ENCODE peak calls at places on chromosome 12, in seven cellular contexts. F, W, M, A, P, D and J are unnamed samples. For H3K4me1, the result is how much of the 10 kb centered on the place peaks cover.

GRCh38 chr12:32595251-32595650 is 83.8 kb upstream of the DNM1L start:
- DNase-seq in D (no peak), F (peak), A (no peak), M (no peak), P (no peak), W (no peak), J (no peak)

GRCh38 chr12:60194682-60195081 is 598.9 kb downstream of the SLC16A7 start:
- DNase-seq in F (no peak), D (no peak), W (no peak), P (no peak), A (no peak), M (no peak), J (no peak)

GRCh38 chr12:80269953-80270552 is 170.7 kb downstream of the OTOGL start:
- DNase-seq in D (no peak), M (no peak), A (peak), F (peak), W (peak), P (peak), J (peak)

GRCh38 chr12:113162102-113163029 is 12.8 kb downstream of the CFAP73 start:
- DNase-seq in D (no peak), A (no peak), F (no peak), P (no peak), W (no peak), M (no peak), J (no peak)

GRCh38 chr12:102821149-102821548 is 95.9 kb downstream of the PAH start:
- DNase-seq in M (no peak), W (no peak), P (no peak), F (no peak), A (no peak), D (no peak), J (no peak)

GRCh38 chr12:49588761-49589516 is 16.5 kb downstream of the FAM186B start:
- DNase-seq in A (no peak), D (no peak), M (no peak), W (no peak), P (no peak), F (no peak), J (no peak)

GRCh38 chr12:95629392-95629791 is 78.1 kb upstream of the USP44 start:
- DNase-seq in A (no peak), F (no peak), D (no peak), W (no peak), M (no peak), P (no peak), J (no peak)

GRCh38 chr12:90854136-90854689 is 100.8 kb downstream of the CCER1 start:
- DNase-seq in D (no peak), F (peak), A (peak), M (no peak), W (peak), P (peak), J (peak)

GRCh38 chr12:67545298-67545697 is 103.2 kb upstream of the DYRK2 start:
- DNase-seq in P (no peak), A (no peak), D (no peak), W (no peak), F (no peak), M (no peak), J (no peak)

GRCh38 chr12:117141097-117141898 is 42.1 kb upstream of the TESC start:
- DNase-seq in M (no peak), D (no peak), A (no peak), P (no peak), W (no peak), F (no peak), J (no peak)

GRCh38 chr12:68303850-68304249 is 28.3 kb downstream of the MDM1 start:
- DNase-seq in W (no peak), A (no peak), D (no peak), P (no peak), F (no peak), M (no peak), J (no peak)

GRCh38 chr12:48927261-48927660 is 2.0 kb upstream of the FKBP11 start:
- DNase-seq in P (no peak), D (no peak), A (no peak), M (no peak), W (no peak), F (no peak), J (no peak)

GRCh38 chr12:94228488-94228907 is 80.1 kb downstream of the PLXNC1 start:
- DNase-seq in D (no peak), A (no peak), M (no peak), W (no peak), F (no peak), P (no peak), J (no peak)

GRCh38 chr12:1498199-1498740 is 96.1 kb downstream of the FBXL14 start:
- DNase-seq in P (no peak), M (no peak), W (no peak), F (no peak), A (no peak), D (no peak), J (no peak)

GRCh38 chr12:101759396-101760047 is 20.3 kb upstream of the SYCP3 start:
- DNase-seq in M (peak), W (peak), F (peak), P (peak), D (no peak), A (no peak), J (no peak)

GRCh38 chr12:127396720-127397119 is 870.2 kb upstream of the TMEM132C start:
- DNase-seq in F (no peak), D (no peak), P (no peak), M (no peak), A (no peak), W (no peak), J (no peak)

GRCh38 chr12:86249856-86250255 is 6.3 kb downstream of the MGAT4C start:
- DNase-seq in P (no peak), A (no peak), M (no peak), F (no peak), D (no peak), W (no peak), J (no peak)

GRCh38 chr12:49293056-49293956 is 1.6 kb upstream of the PRPH start:
- DNase-seq in F (no peak), M (no peak), W (no peak), A (peak), D (peak), P (no peak), J (no peak)

GRCh38 chr12:47741340-47741703 is 16.0 kb upstream of the ENDOU start:
- DNase-seq in F (peak), M (peak), P (no peak), W (peak), A (peak), D (no peak), J (peak)

DNA sequence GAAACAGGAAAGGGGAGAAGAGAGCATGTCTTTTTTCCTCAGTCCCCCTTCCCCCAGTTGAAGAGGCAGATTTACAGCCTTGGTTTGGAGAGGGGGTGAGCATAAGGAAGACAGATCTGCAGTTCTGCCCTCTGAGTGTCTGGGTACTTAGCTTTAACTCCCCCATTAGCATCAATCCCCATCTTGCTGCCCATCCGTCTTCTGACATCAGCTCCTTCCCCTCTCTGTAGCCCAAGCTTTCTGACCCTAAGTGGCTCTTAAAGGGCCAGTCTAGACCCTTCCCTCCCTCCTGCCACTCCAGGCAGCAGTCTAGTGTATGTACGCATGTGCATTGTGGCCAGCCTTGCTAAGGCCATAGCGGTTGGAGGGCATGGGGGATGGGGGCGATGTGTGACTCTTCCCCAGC is 7.3 kb downstream of the GPR84 start:
- DNase-seq in A (no peak), W (no peak), M (no peak), P (no peak), F (no peak), D (no peak), J (no peak)
- H3K4me3 ChIP-seq in A (no peak), W (no peak), M (no peak), P (no peak), F (no peak), D (no peak), J (no peak)

DNA sequence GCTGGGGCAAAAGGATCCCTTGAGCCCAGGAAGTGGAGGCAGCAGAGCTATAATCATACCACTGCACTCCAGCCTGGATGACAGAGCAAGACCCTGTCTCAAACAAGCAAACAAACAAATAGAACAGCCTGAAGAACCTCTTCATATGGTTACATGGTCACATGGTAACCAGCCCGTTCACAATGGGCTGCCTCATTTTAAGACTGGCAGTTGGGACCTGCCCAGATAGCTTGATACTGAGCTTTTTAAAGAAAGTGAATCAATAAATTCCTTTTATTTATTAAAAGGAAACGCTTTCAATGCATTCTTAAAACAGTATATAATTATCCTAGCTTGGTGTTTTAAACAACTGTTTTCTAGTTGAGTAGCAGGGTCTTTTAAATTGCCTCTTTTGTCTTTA is 10.5 kb downstream of the MLXIP start:
- DNase-seq in F (no peak), M (no peak), A (no peak), D (no peak), P (no peak), W (no peak), J (no peak)
- H3K4me1 ChIP-seq in F (under half), M (half or more), A (under half), D (half or more), P (half or more), W (under half), J (under half)

GRCh38 chr12:116067892-116068291 is 209.6 kb downstream of the MED13L start:
- DNase-seq in A (no peak), W (no peak), D (no peak), M (no peak), F (no peak), P (no peak), J (no peak)
- H3K4me3 ChIP-seq in A (no peak), W (no peak), D (no peak), M (no peak), F (no peak), P (no peak), J (no peak)

GRCh38 chr12:53603804-53604203 is 22.4 kb downstream of the ATF7 start:
- DNase-seq in F (no peak), P (no peak), D (no peak), A (no peak), M (no peak), W (no peak), J (no peak)
- H3K4me1 ChIP-seq in F (under half), P (under half), D (under half), A (under half), M (under half), W (under half), J (under half)

GRCh38 chr12:123063535-123063934 is 83.1 kb downstream of the ARL6IP4 start:
- DNase-seq in A (no peak), D (no peak), P (peak), W (peak), F (peak), M (no peak), J (peak)
- H3K4me3 ChIP-seq in A (no peak), D (no peak), P (no peak), W (no peak), F (no peak), M (no peak), J (no peak)

GRCh38 chr12:52848661-52849255 is at the start of gene KRT78:
- DNase-seq in P (no peak), F (no peak), M (no peak), A (no peak), W (no peak), D (no peak), J (no peak)

GRCh38 chr12:52846356-52846970 is 2.3 kb downstream of the KRT78 start:
- DNase-seq in F (no peak), A (no peak), M (no peak), W (no peak), P (no peak), D (no peak), J (no peak)

GRCh38 chr12:52839706-52840105 is 5.6 kb upstream of the KRT79 start:
- DNase-seq in D (no peak), M (no peak), F (no peak), A (no peak), P (no peak), W (no peak), J (no peak)

GRCh38 chr12:52847335-52848102 is 1.3 kb downstream of the KRT78 start:
- DNase-seq in P (no peak), F (no peak), A (no peak), W (no peak), D (no peak), M (no peak), J (no peak)

GRCh38 chr12:52844386-52844785 is 4.4 kb downstream of the KRT78 start:
- DNase-seq in D (no peak), P (no peak), A (no peak), W (no peak), M (no peak), F (no peak), J (no peak)
- H3K4me1 ChIP-seq in D (under half), P (under half), A (under half), W (under half), M (under half), F (under half), J (under half)

DNA sequence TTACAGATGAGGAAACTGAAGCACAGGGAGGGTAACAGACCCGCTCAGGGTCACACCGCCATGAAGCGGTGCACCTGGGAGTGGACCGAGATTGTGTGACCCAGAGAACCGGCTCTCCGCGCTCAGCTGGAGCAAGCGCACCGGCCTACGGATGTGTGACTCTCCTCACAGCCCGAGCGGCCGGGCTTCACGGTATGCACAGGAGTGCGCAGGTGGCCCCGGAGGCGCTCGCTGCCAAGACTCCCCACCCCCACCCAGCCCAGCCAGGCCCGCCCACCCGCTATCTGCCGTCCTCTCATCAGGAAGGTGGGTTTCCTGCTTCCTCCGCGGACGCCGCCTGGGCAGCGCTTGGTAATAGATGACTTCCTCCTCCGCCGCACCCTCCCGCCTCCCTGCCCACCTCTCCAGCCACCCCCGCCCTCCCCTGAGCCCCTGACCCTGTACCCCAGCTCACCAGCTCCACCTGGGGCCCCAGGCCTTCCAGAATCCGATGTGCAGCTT is 110.7 kb downstream of the NCOR2 start:
- DNase-seq in M (peak), A (peak), F (no peak), W (peak), P (no peak), D (no peak), J (no peak)
- H3K4me3 ChIP-seq in M (peak), A (no peak), F (no peak), W (peak), P (no peak), D (peak), J (no peak)